ENCODE peak calls at places on chromosomes 13 and 19, in ten cellular contexts. S, L, Y, G, X, H, F, R, V and J are unnamed samples.

GRCh38 chr19:36009220-36009619 is 607 bp upstream of the SYNE4 start:
- DNase-seq in V (no peak), R (peak), H (no peak), S (peak), F (peak), G (peak), L (peak), X (peak), Y (no peak), J (peak)

GRCh38 chr13:47303626-47304025 is 406.8 kb upstream of the HTR2A start:
- DNase-seq in R (no peak), H (no peak), F (no peak), L (no peak), G (no peak), S (no peak), Y (no peak), X (no peak), V (no peak), J (no peak)

GRCh38 chr13:107099661-107100060 is 531.7 kb upstream of the ARGLU1 start:
- DNase-seq in V (no peak), G (no peak), H (no peak), R (no peak), S (no peak), Y (peak), L (no peak), X (no peak), F (no peak), J (no peak)

GRCh38 chr13:81293594-81294164 is 952.8 kb upstream of the SPRY2 start:
- DNase-seq in L (no peak), G (no peak), X (no peak), V (no peak), R (no peak), Y (no peak), S (no peak), F (no peak), H (no peak), J (no peak)

GRCh38 chr19:32363175-32363574 is 17.8 kb downstream of the ZNF507 start:
- DNase-seq in X (no peak), R (no peak), V (no peak), L (no peak), S (no peak), G (no peak), F (no peak), H (no peak), Y (no peak), J (no peak)

GRCh38 chr13:47408546-47409319 is 511.9 kb upstream of the HTR2A start:
- DNase-seq in L (no peak), H (no peak), G (no peak), Y (no peak), F (no peak), X (no peak), R (no peak), V (no peak), S (no peak), J (no peak)

GRCh38 chr13:24265453-24265852 is 43.9 kb upstream of the C1QTNF9 start:
- DNase-seq in Y (no peak), R (no peak), V (no peak), L (no peak), S (no peak), G (no peak), F (no peak), H (no peak), X (no peak), J (peak)

GRCh38 chr19:47726467-47726866 is 13.2 kb downstream of the EHD2 start:
- DNase-seq in F (no peak), H (no peak), G (no peak), R (no peak), Y (no peak), L (no peak), S (no peak), V (no peak), X (no peak), J (no peak)

GRCh38 chr19:1251233-1251502 is 2.8 kb downstream of the MIDN start:
- DNase-seq in L (no peak), Y (no peak), G (no peak), F (peak), R (no peak), V (peak), S (peak), X (peak), H (no peak), J (no peak)

GRCh38 chr19:11382898-11383705 is 1.0 kb downstream of the EPOR start:
- DNase-seq in R (peak), H (no peak), F (peak), S (peak), Y (no peak), V (no peak), L (peak), G (peak), X (peak), J (no peak)